ENCODE peak calls at places on chromosomes 2 and 18, in six cellular contexts. I, Q, G, O, Z and E are unnamed samples.

GRCh38 chr2:64467463-64467843 is 13.5 kb downstream of the LGALSL start:
- DNase-seq in I (peak; percentile 41), Q (no peak), Z (no peak), O (no peak), G (no peak), E (no peak)

GRCh38 chr2:163044116-163044515 is 205.5 kb upstream of the KCNH7 start:
- DNase-seq in Z (no peak), O (no peak), Q (no peak), G (no peak), I (no peak), E (no peak)

GRCh38 chr2:172251231-172251630 is 148.5 kb upstream of the DLX2 start:
- DNase-seq in I (no peak), G (no peak), Z (no peak), O (no peak), Q (no peak), E (no peak)

GRCh38 chr18:13178976-13179375 is 39.6 kb upstream of the LDLRAD4 start:
- DNase-seq in O (no peak), Z (no peak), G (no peak), Q (no peak), I (no peak), E (no peak)

GRCh38 chr2:11753452-11753885 is 7.0 kb downstream of the LPIN1 start:
- DNase-seq in O (no peak), G (no peak), Z (no peak), I (peak; percentile 77), Q (peak; percentile 93), E (no peak)

GRCh38 chr2:164717000-164717597 is 95.8 kb upstream of the GRB14 start:
- DNase-seq in I (no peak), Q (no peak), Z (no peak), O (no peak), G (peak; percentile 10), E (peak; percentile 41)

GRCh38 chr18:79598885-79599175 is 80.8 kb upstream of the CTDP1 start:
- DNase-seq in O (no peak), Q (no peak), Z (no peak), G (no peak), I (no peak), E (no peak)

GRCh38 chr2:161416633-161417427 is 733 bp downstream of the TBR1 start:
- DNase-seq in Z (no peak), G (no peak), I (no peak), O (no peak), Q (no peak), E (peak; percentile 53)

GRCh38 chr2:201680743-201681142 is 17.7 kb downstream of the MPP4 start:
- DNase-seq in Z (peak; percentile 62), O (no peak), I (no peak), Q (no peak), G (peak; percentile 60), E (peak; percentile 85)

GRCh38 chr2:121080013-121080772 is 204.8 kb downstream of the TFCP2L1 start:
- DNase-seq in O (no peak), G (peak; percentile 37), Z (peak; percentile 70), Q (no peak), I (no peak), E (peak; percentile 86)

GRCh38 chr18:26307161-26307773 is 81.0 kb downstream of the TAF4B start:
- DNase-seq in O (peak; percentile 30), Z (peak; percentile 50), G (peak; percentile 15), Q (peak; percentile 24), I (peak; percentile 25), E (peak; percentile 76)

GRCh38 chr18:27844416-27844792 is 332.5 kb downstream of the CDH2 start:
- DNase-seq in G (no peak), Z (no peak), I (no peak), O (no peak), Q (no peak), E (no peak)

GRCh38 chr2:212548459-212548815 is 9.8 kb upstream of the ERBB4 start:
- DNase-seq in Z (no peak), I (no peak), Q (no peak), G (peak; percentile 28), O (no peak), E (peak; percentile 52)

GRCh38 chr2:68768461-68768860 is 33.9 kb downstream of the ARHGAP25 start:
- DNase-seq in G (no peak), I (no peak), Z (no peak), O (no peak), Q (no peak), E (no peak)

GRCh38 chr2:230416061-230416721 is at the start of gene SP100:
- DNase-seq in Q (peak; percentile 81), I (peak; percentile 63), G (peak; percentile 28), O (peak; percentile 33), Z (peak; percentile 34), E (peak; percentile 33)

GRCh38 chr18:23243178-23243577 is 107.9 kb downstream of the CABLES1 start:
- DNase-seq in Q (no peak), O (no peak), Z (no peak), I (no peak), G (no peak), E (peak; percentile 54)

DNA sequence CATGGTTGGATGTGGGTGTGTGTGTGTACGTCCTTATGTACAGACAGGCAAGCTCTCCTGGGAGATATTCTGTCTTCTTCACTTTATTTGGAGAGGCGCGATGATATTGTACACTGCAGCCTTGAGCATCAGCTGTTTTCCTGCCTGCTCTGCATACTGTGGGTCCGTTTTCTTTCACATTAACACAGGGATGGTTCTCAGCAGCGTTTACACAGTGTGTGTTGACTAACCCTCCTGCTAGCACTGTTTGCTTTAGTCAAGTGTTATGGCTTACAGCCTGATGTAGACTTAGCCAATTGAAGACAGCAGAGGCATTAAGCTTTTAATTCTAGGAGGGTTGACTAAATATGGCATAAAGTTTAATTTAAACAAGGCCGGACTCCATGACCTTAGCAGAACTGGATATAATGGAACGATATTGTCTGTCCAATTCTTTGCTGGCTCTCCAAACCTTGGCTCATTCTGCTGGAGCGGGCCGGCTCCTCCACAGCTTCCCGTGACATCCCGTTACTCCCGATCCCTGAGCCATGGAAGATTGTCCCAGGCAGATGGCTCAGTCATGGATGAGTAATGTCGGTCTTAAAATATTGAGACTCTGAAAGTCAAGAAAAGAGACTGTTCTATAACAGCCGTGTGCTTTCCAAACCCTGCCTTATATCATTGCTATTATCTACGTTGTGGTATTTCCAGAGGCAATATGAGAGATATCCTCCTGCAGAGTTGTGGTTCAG is 134.7 kb downstream of the TPGS2 start:
- DNase-seq in O (no peak), G (no peak), I (no peak), Q (no peak), Z (no peak), E (no peak)
- H3K27ac ChIP-seq in O (no peak overlapping the region), G (no peak overlapping the region), I (no peak overlapping the region), Q (no peak overlapping the region), Z (no peak overlapping the region), E (no peak overlapping the region)

DNA sequence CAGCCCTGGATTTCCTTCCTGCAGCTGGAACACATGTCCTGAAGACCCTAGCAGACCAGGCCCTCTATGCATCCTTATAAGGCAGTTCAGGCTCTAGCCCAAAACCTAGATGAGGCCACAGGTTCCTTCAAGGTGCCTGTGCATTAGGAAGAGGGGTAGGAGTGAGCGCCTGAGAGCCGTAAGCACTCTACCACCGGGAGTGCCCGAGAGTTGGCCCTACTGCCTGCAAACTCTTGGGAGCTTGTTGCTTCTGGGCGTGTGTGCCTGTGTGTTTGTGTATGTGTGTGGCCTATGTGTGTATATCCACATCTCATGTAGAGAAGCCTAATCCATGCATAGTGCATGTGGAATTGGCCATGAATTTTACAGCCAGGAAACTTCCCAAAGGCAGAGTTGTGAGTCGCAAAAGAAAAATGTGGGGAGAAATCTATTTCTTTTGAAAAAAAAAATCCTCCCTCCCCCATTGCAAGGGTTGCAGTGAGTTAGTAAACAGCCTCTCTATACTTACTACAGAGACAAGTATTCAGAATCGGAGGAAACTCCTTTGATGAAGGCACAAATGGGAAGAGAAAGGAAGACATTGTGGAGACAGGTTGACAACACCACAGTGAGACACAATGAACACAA is 96.8 kb downstream of the ADD2 start:
- DNase-seq in O (no peak), Q (no peak), I (no peak), G (no peak), Z (no peak), E (no peak)
- TF ChIP-seq REST in O (no peak), Q (no peak), I (no peak), G (no peak), Z (no peak), E (no peak)

DNA sequence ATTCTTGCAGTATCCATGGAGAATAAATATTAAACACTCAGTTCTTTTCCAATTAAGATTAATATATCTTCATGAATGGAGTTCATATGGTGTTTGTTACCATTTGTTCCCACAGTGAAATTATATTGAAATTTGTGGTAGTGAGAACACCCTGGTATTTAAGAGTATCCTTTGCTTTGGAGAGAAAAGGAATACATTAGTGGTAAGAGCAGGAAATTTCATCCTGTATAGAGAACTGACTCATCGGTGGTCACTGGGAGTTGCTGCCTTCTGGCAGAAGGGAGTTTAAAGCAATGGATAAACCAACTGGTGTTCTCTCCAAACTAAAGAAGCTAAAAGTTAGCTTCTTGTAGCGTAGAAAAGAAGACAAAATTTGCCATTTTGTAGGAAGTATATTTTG is 107.3 kb downstream of the MYO1B start:
- DNase-seq in O (no peak), Z (no peak), G (no peak), Q (no peak), I (no peak), E (no peak)
- H3K27ac ChIP-seq in O (no peak overlapping the region), Z (no peak overlapping the region), G (no peak overlapping the region), Q (no peak overlapping the region), I (no peak overlapping the region), E (no peak overlapping the region)

GRCh38 chr18:35789543-35789942 is 182.9 kb upstream of the RMP24 start:
- DNase-seq in O (no peak), Q (no peak), I (no peak), G (no peak), Z (no peak), E (no peak)

GRCh38 chr18:35782926-35783325 is 189.6 kb upstream of the RMP24 start:
- DNase-seq in Z (no peak), O (no peak), Q (no peak), G (no peak), I (no peak), E (no peak)

GRCh38 chr18:35780937-35781336 is 191.5 kb upstream of the RMP24 start:
- DNase-seq in G (no peak), O (no peak), Z (no peak), Q (no peak), I (no peak), E (peak; percentile 48)

DNA sequence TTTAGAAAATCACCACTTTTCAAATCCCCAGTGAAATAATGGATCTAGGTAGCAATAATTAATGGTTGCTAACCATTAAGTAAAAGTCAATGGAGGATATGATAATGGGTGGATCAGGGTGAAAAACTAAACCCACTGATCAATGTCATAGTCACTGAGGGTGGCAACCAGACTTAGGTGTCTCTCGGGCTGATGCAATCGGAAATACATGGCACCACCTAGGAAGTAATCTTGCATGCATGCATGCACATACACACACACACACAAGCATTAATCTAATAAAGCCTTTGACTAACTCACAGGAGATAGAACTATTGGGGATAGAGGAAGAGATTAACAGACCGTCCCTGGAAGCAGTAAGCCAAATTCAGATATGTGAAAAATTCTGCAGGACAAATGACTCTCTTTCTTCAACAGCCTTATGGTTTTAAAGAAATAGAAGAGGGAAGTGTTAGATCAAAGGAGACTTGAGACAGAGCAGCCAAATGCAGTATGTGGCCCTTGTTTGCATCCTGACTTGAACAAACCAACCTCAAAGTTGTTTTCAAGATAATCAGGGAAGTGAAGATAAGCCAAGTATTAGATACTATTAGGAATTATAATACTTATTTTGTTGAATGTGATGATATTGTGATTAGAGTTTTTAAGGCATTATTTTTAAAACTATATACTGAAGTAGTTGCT is 186.0 kb upstream of the RMP24 start:
- DNase-seq in Z (no peak), I (no peak), G (no peak), O (no peak), Q (peak; percentile 20), E (no peak)
- TF ChIP-seq REST in Z (no peak), I (no peak), G (no peak), O (no peak), Q (no peak), E (no peak)